ENCODE peak calls at places on chromosomes 3 and 15, in four cellular contexts. One of them, this sample, is unnamed. For H3K36me3, the result is how much of the 10 kb centered on the place peaks cover.

GRCh38 chr3:183317886-183318845 is 65.1 kb downstream of the B3GNT5 start:
- DNase-seq in H1: no peak
- DNase-seq in mesenchymal stem cell: peak
- DNase-seq in neuronal stem cell: no peak
- DNase-seq in this sample: no peak

GRCh38 chr15:22979699-22980188 is 424 bp downstream of the CYFIP1 start:
- DNase-seq in neuronal stem cell: peak
- DNase-seq in H1: peak
- DNase-seq in mesenchymal stem cell: peak
- DNase-seq in this sample: no peak

GRCh38 chr3:193843447-193844301 is 250.7 kb downstream of the OPA1 start:
- DNase-seq in mesenchymal stem cell: no peak
- DNase-seq in neuronal stem cell: no peak
- DNase-seq in H1: no peak
- DNase-seq in this sample: no peak

GRCh38 chr3:129558772-129559564 is 16.0 kb downstream of the H1-8 start:
- DNase-seq in H1: no peak
- DNase-seq in mesenchymal stem cell: peak
- DNase-seq in neuronal stem cell: no peak
- DNase-seq in this sample: no peak

GRCh38 chr3:14410501-14411165 is 8.2 kb downstream of the SLC6A6 start:
- DNase-seq in H1: no peak
- DNase-seq in mesenchymal stem cell: peak
- DNase-seq in neuronal stem cell: no peak
- DNase-seq in this sample: peak

GRCh38 chr3:179882322-179882721 is 154.4 kb downstream of the PEX5L start:
- DNase-seq in H1: no peak
- DNase-seq in neuronal stem cell: peak
- DNase-seq in mesenchymal stem cell: no peak
- DNase-seq in this sample: no peak

GRCh38 chr15:82971223-82971984 is 14.6 kb upstream of the RAMAC start:
- DNase-seq in neuronal stem cell: no peak
- DNase-seq in mesenchymal stem cell: no peak
- DNase-seq in H1: no peak
- DNase-seq in this sample: no peak

GRCh38 chr3:126134219-126134975 is 46.0 kb downstream of the ALDH1L1 start:
- DNase-seq in mesenchymal stem cell: peak
- DNase-seq in neuronal stem cell: peak
- DNase-seq in H1: peak
- DNase-seq in this sample: peak

GRCh38 chr15:38129531-38130199 is 123.0 kb upstream of the SPRED1 start:
- DNase-seq in mesenchymal stem cell: peak
- DNase-seq in H1: no peak
- DNase-seq in neuronal stem cell: peak
- DNase-seq in this sample: peak

DNA sequence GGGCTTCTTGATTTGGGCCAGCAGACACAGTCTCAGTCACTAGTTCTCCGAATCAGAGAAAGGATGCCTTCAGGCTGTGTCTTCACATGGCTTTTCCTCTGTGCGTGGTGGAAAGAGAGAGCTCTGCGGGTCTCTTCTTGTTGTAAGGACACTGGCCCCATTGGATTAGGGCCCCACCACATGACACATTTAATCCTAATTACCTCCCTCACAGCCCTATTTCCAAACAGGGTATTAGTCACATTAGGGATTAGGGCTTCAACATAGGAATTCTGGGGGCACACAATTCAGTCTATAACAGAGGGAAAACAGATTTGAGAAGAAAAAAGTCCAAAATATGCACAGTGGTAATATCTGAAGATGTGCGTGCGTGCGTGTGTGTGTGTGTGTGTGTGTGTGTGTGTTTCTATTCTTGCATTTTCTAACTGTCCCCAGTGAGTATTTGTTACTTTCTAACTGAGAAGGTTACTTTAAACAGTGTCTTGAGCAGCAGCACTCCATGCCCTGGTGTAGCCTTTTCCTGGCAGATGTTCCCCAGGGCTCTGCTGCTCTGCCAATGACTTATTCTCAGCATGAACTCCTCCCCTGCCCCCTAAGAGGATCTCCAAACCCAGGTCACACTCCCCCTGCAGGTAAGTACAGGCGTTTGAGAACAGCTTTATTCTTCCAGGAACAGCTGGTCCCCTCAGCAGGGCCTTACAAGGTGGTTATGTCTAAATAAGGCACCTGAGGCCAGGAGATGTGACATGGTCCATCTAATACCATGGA is 72.9 kb downstream of the RPL39L start:
- DNase-seq in neuronal stem cell: peak
- DNase-seq in mesenchymal stem cell: peak
- DNase-seq in H1: peak
- DNase-seq in this sample: peak
- H3K36me3 ChIP-seq in neuronal stem cell: under half
- H3K36me3 ChIP-seq in mesenchymal stem cell: under half
- H3K36me3 ChIP-seq in H1: under half
- H3K36me3 ChIP-seq in this sample: under half

DNA sequence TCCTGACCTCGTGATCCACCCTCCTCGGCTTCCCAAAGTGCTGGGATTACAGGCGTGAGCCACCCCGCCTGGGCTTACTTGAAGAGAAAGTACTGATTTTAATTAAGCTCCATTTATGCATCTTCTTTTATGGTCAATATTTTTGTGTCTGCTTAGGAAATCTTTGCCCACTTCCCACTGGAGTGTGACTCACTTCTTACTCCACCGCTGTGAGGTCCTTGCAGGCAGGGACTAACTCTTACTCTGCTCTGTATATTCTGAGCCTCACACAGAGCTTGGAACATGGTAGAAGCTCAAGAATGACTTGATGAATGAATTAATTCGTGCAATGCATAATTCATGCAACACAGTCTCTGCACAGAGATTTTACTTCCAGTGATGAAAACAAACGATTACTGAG is 3.0 kb upstream of the TM4SF19 start:
- DNase-seq in neuronal stem cell: no peak
- DNase-seq in H1: no peak
- DNase-seq in mesenchymal stem cell: peak
- DNase-seq in this sample: peak
- H2BK12ac ChIP-seq in neuronal stem cell: no peak
- H2BK12ac ChIP-seq in H1: no peak
- H2BK12ac ChIP-seq in mesenchymal stem cell: no peak
- H2BK12ac ChIP-seq in this sample: no peak

DNA sequence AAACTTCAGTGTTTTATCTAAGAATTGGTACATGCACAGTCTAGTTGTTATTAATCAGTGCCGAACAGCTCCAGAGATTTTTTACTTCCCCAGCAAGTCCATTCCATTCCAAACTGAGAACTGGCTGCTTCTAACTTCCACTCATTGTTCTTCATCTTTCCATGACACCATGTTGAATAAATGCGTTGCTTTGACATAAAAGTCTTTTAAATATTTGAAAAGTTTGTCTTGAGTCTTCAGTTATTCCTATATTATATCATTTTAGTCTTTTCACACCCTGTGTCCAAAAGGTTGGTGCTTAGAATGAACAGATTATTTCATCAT is 65.4 kb downstream of the CMSS1 start:
- DNase-seq in H1: no peak
- DNase-seq in mesenchymal stem cell: no peak
- DNase-seq in neuronal stem cell: no peak
- DNase-seq in this sample: no peak
- H2AFZ ChIP-seq in H1: no peak
- H2AFZ ChIP-seq in mesenchymal stem cell: no peak
- H2AFZ ChIP-seq in neuronal stem cell: no peak
- H2AFZ ChIP-seq in this sample: no peak

GRCh38 chr3:10312391-10312790 is 8.5 kb downstream of the SEC13 start:
- DNase-seq in neuronal stem cell: no peak
- DNase-seq in mesenchymal stem cell: no peak
- DNase-seq in H1: no peak
- DNase-seq in this sample: no peak

GRCh38 chr3:10312866-10313265 is 8.0 kb downstream of the SEC13 start:
- DNase-seq in neuronal stem cell: no peak
- DNase-seq in mesenchymal stem cell: no peak
- DNase-seq in H1: no peak
- DNase-seq in this sample: no peak

GRCh38 chr3:10309736-10310135 is 11.2 kb downstream of the SEC13 start:
- DNase-seq in mesenchymal stem cell: no peak
- DNase-seq in H1: no peak
- DNase-seq in neuronal stem cell: no peak
- DNase-seq in this sample: no peak

GRCh38 chr3:10310578-10310977 is 10.3 kb downstream of the SEC13 start:
- DNase-seq in H1: no peak
- DNase-seq in neuronal stem cell: no peak
- DNase-seq in mesenchymal stem cell: no peak
- DNase-seq in this sample: no peak

DNA sequence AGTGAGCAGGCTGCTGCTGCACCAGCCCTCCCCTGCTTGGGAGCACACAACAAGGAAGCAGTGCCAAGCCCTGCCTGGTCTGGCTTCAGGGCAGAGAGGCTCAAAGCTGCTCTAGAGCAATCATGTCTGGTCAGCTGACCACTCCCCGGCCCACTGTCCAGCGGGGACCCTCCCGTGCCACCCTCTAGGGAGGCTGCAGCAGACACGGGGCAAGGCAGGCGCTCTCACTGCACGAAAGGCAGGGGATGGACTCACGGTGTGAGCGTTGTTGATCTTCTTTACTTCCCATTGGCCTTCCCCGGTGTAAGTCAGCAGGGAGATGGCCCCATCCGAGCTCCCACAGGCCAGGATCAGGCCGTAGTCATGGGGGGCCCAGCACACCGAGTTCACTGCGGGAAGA is 9.2 kb downstream of the SEC13 start:
- DNase-seq in mesenchymal stem cell: no peak
- DNase-seq in neuronal stem cell: no peak
- DNase-seq in H1: no peak
- DNase-seq in this sample: no peak
- H3K36me3 ChIP-seq in mesenchymal stem cell: half or more
- H3K36me3 ChIP-seq in neuronal stem cell: under half
- H3K36me3 ChIP-seq in H1: half or more
- H3K36me3 ChIP-seq in this sample: half or more

DNA sequence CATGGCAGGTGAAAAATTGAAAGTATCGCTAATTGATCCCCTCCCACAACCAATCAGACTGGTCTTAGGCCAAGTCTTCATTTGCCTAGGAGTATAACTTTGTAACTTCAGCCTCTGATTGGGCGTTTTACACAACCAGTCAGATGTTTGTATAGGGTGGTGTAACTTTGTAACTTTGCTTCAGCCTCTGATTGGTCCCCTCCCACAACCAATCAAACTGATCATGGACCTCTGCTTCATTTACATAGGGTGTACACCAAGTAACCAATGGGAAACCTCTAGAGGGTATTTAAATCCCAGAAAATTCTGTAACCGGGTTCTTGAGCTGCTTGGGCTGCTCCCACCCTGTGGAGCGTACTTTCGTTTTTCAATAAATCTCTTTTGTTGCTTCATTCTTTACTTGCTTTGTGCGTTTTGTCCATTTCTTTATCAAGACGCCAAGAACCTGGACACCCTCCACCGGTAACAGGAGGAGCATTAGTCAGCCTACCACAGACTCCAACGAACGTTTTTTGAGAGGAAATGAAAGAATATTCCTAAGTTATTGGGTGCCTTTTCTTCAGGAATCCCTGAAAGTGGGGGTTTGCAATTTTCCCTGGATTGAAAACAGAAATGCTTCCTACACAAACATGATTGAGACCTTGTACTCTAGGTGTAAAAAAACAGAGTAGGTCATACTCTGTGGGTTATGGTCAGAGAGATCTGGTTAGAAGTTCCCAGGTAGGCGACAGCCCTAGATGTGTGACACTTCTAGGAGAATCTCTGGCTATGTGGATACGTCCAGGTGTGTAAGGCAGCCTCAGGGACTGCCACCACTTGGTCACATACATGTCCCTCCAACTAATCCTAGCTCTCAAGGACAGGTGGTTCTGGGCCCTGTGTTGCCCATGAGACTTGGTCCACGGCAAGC is 5.5 kb upstream of the SACM1L start:
- DNase-seq in neuronal stem cell: no peak
- DNase-seq in H1: no peak
- DNase-seq in mesenchymal stem cell: no peak
- DNase-seq in this sample: no peak
- H2BK12ac ChIP-seq in neuronal stem cell: no peak
- H2BK12ac ChIP-seq in H1: peak
- H2BK12ac ChIP-seq in mesenchymal stem cell: no peak
- H2BK12ac ChIP-seq in this sample: no peak

DNA sequence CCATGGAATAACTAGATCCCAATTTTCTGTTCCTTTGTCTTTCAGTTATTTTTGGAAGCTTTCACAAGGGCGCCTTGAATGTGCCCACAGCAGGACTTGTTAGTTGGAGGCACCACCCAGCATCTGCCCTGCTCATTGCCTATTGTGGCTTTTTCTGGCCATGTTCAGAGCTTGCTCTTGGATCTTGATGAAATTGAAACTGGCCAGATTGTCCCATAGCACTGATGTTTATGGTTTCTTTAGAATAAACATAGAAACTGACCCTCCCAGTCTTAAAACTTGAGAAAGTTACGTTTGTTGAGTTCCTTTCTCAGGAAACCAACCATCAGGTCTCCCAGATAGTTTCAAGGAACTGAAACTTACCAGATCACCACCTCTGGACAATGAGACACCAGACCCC is 474.7 kb downstream of the IL5RA start:
- DNase-seq in mesenchymal stem cell: peak
- DNase-seq in neuronal stem cell: no peak
- DNase-seq in H1: no peak
- DNase-seq in this sample: no peak
- H2AFZ ChIP-seq in mesenchymal stem cell: no peak
- H2AFZ ChIP-seq in neuronal stem cell: no peak
- H2AFZ ChIP-seq in H1: no peak
- H2AFZ ChIP-seq in this sample: no peak

DNA sequence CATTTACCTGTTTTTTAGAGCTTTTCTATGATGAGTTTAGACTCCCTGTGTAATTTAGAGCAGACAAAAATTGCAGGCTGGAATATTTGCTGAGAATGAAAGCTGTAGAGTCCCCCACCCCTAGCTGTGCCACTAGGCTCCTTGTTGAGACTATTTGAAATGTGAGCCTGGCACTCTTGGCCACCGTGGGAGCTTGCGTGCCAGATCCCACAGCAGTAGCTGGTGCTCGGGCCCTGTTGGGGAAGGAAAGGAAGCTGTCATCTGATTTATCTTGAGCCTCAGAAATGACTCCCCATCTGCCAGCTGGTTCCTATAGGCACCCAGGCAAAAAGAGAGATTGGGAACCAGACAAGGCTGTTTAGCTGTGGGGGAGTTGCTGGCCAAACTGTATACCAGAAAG is 23.4 kb upstream of the CLEC3B start:
- DNase-seq in neuronal stem cell: no peak
- DNase-seq in H1: no peak
- DNase-seq in mesenchymal stem cell: no peak
- DNase-seq in this sample: no peak
- H3K36me3 ChIP-seq in neuronal stem cell: under half
- H3K36me3 ChIP-seq in H1: half or more
- H3K36me3 ChIP-seq in mesenchymal stem cell: half or more
- H3K36me3 ChIP-seq in this sample: under half

This sample was measured in trophoblast cell.